ENCODE peak calls at places on chromosome 15, in four cellular contexts. Q is RWPE2, J is breast epithelium, G is esophagus muscularis mucosa. F is an unnamed sample.

GRCh38 chr15:96184297-96184696 is 146.2 kb upstream of the NR2F2 start:
- DNase-seq in Q (no peak), J (no peak), G (no peak), F (no peak)

GRCh38 chr15:25342629-25343028 is 96.2 kb downstream of the UBE3A start:
- DNase-seq in Q (no peak), J (no peak), G (no peak), F (no peak)

GRCh38 chr15:90340345-90340744 is 11.7 kb upstream of the ZNF774 start:
- DNase-seq in Q (no peak), J (no peak), G (no peak), F (peak; percentile 61)

GRCh38 chr15:71170163-71170562 is 54.9 kb downstream of the THSD4 start:
- DNase-seq in Q (no peak), J (no peak), G (no peak), F (no peak)

GRCh38 chr15:42911058-42911592 is 9.5 kb downstream of the TTBK2 start:
- DNase-seq in Q (no peak), J (no peak), G (no peak), F (no peak)

GRCh38 chr15:96276438-96277210 is 53.9 kb upstream of the NR2F2 start:
- DNase-seq in Q (no peak), J (no peak), G (peak; percentile 21), F (no peak)

GRCh38 chr15:56471440-56472069 is 6.6 kb upstream of the MNS1 start:
- DNase-seq in Q (no peak), J (no peak), G (no peak), F (no peak)

GRCh38 chr15:78810377-78811123 is 714 bp downstream of the ADAMTS7 start:
- DNase-seq in Q (no peak), J (no peak), G (no peak), F (no peak)

GRCh38 chr15:93866441-93866840 is 364.9 kb upstream of the MCTP2 start:
- DNase-seq in Q (no peak), J (no peak), G (no peak), F (no peak)

GRCh38 chr15:62742409-62743171 is 300.0 kb upstream of the TPM1 start:
- DNase-seq in Q (no peak), J (peak; percentile 47), G (peak; percentile 93), F (peak; percentile 63)

GRCh38 chr15:52790166-52790708 is at the start of gene ONECUT1:
- DNase-seq in Q (no peak), J (no peak), G (no peak), F (peak; percentile 86)

GRCh38 chr15:62782100-62782791 is 260.3 kb upstream of the TPM1 start:
- DNase-seq in Q (no peak), J (peak; percentile 93), G (no peak), F (peak; percentile 70)

DNA sequence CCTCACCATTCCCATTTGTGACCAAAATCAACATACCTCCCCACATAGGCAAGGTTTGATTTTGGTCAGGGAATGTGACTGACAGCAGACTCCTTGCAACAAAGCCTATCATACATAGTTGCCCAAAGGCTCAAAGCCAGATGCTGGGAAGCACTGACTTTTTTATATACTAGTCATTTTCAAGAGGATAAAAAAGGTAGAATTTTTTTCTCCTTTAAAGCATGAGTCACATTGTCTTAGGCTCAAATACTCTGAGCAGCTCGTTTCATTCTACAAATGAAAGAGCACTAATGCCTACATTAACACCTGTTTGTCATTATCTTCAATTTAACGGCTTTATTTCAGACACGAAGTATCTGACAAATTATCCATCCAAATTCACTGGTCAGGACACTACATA is 36.2 kb downstream of the ICE2 start:
- DNase-seq in Q (no peak), J (no peak), G (no peak), F (no peak)
- H3K4me1 ChIP-seq in Q (peaks cover 28% of the 10 kb centered on the region), J (no peaks in the 10 kb centered on the region), G (no peaks in the 10 kb centered on the region), F (peaks cover 14% of the 10 kb centered on the region)

DNA sequence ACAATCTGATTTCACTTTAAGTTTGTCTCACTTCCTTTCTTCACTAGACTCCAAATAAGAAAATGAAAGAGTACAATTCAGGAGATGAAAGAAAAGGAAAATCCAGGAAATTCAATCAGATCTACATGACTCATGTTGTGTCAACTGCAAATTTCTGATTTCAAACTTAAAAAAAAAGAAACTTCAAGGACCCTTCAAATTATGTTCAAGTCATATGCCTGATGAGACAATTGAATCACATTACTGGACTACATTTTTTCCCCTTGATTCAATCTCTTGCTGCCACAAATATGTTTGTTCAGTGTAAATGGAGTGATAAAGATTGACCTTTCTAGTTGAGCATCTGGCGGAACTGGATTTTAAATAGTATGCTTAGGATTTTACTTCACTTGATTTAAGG is 37.4 kb downstream of the FRMD5 start:
- DNase-seq in Q (no peak), J (no peak), G (no peak), F (no peak)
- H3K4me1 ChIP-seq in Q (peaks cover 42% of the 10 kb centered on the region), J (no peaks in the 10 kb centered on the region), G (no peaks in the 10 kb centered on the region), F (peaks cover 5% of the 10 kb centered on the region)

GRCh38 chr15:68195336-68196112 is 9.6 kb downstream of the CALML4 start:
- DNase-seq in Q (no peak), J (no peak), G (peak; percentile 70), F (no peak)

GRCh38 chr15:68191555-68191954 is 13.6 kb downstream of the CALML4 start:
- DNase-seq in Q (no peak), J (no peak), G (peak; percentile 78), F (no peak)

GRCh38 chr15:68192804-68193521 is 12.2 kb downstream of the CALML4 start:
- DNase-seq in Q (no peak), J (no peak), G (peak; percentile 83), F (no peak)

GRCh38 chr15:68190048-68190447 is 15.1 kb downstream of the CALML4 start:
- DNase-seq in Q (no peak), J (no peak), G (no peak), F (no peak)

DNA sequence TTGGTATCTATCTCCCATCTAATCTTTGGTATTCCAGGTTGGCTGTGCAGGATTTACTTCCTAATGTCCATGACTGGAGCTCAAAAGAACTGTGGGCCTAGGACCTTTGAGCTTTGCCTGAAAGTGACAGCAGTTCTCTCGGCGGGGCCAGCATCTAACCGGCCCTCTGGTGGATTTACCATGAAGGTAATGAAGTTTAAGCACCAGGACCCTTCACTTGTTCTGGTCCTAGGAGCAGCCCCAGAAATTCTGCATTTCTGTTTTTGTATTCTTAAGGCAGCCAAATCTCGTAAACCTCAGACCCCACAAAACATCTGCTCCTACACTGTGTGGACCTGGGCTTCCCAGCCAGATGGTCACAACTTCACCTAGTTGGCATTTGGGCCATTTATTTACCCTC is 13.0 kb downstream of the CALML4 start:
- DNase-seq in Q (no peak), J (no peak), G (no peak), F (no peak)
- H3K4me1 ChIP-seq in Q (no peaks in the 10 kb centered on the region), J (no peaks in the 10 kb centered on the region), G (peaks cover 64% of the 10 kb centered on the region), F (peaks cover 21% of the 10 kb centered on the region)

DNA sequence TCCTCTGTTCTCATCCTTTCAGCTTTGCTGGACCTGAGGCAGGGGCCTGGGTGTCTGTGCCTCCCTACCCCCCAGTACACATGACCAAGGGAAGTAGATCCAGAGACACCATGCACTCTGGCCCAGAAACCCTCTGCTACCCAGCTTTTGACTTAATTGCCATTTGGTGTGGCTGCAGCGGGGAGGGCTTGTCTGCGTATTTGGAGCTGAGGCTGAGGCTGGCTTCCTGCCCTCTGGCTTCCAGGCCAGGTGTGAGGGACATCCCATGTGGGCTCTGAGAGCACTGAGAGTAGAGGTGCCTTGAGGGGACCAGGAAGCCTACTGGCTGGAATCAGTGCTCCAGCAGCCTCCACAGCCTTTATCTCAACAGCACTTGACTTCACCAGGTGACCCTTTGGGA is 26.9 kb downstream of the PPCDC start:
- DNase-seq in Q (no peak), J (no peak), G (no peak), F (no peak)
- H3K4me1 ChIP-seq in Q (peaks cover 12% of the 10 kb centered on the region), J (peaks cover 3% of the 10 kb centered on the region), G (peaks cover 48% of the 10 kb centered on the region), F (peaks cover 21% of the 10 kb centered on the region)

GRCh38 chr15:36784717-36785116 is 205.3 kb downstream of the CDIN1 start:
- DNase-seq in Q (no peak), J (no peak), G (no peak), F (no peak)
- H3K4me1 ChIP-seq in Q (no peaks in the 10 kb centered on the region), J (no peaks in the 10 kb centered on the region), G (peaks cover 40% of the 10 kb centered on the region), F (no peaks in the 10 kb centered on the region)

GRCh38 chr15:65057549-65057940 is 10.2 kb downstream of the RASL12 start:
- DNase-seq in Q (no peak), J (no peak), G (no peak), F (no peak)

GRCh38 chr15:65056868-65057548 is 10.8 kb downstream of the RASL12 start:
- DNase-seq in Q (no peak), J (no peak), G (no peak), F (no peak)

GRCh38 chr15:65059369-65059750 is 8.4 kb downstream of the RASL12 start:
- DNase-seq in Q (no peak), J (no peak), G (no peak), F (no peak)

GRCh38 chr15:65059931-65060596 is 7.7 kb downstream of the RASL12 start:
- DNase-seq in Q (no peak), J (no peak), G (no peak), F (no peak)

GRCh38 chr15:65058394-65059368 is 9.1 kb downstream of the RASL12 start:
- DNase-seq in Q (no peak), J (no peak), G (no peak), F (no peak)
- H3K4me1 ChIP-seq in Q (no peaks in the 10 kb centered on the region), J (no peaks in the 10 kb centered on the region), G (peaks cover 97% of the 10 kb centered on the region), F (no peaks in the 10 kb centered on the region)

GRCh38 chr15:85495542-85495941 is 115.1 kb downstream of the AKAP13 start:
- DNase-seq in Q (no peak), J (no peak), G (no peak), F (no peak)
- H3K4me1 ChIP-seq in Q (peaks cover 17% of the 10 kb centered on the region), J (peaks cover 4% of the 10 kb centered on the region), G (peaks cover 85% of the 10 kb centered on the region), F (peaks cover 99% of the 10 kb centered on the region)